ENCODE peak calls at places on chromosomes 16 and 17, in five cellular contexts. One of them, this sample, is unnamed.
A peak's percentile ranks its signal among the peaks of the same experiment; 100 is the strongest.

GRCh38 chr16:31087971-31088370 is 772 bp downstream of the PRSS53 start:
- DNase-seq in PC-3: no peak
- DNase-seq in WTC11: no peak
- DNase-seq in CD4-positive, alpha-beta T cell: no peak
- DNase-seq in tibial artery: no peak
- DNase-seq in this sample: no peak

GRCh38 chr17:35932576-35932975 is 2.0 kb upstream of the RDM1 start:
- DNase-seq in PC-3: no peak
- DNase-seq in WTC11: no peak
- DNase-seq in CD4-positive, alpha-beta T cell: no peak
- DNase-seq in tibial artery: no peak
- DNase-seq in this sample: no peak

GRCh38 chr16:3148256-3149192 is 13.7 kb downstream of the ZNF213 start:
- DNase-seq in PC-3: no peak
- DNase-seq in WTC11: no peak
- DNase-seq in CD4-positive, alpha-beta T cell: no peak
- DNase-seq in tibial artery: no peak
- DNase-seq in this sample: no peak

GRCh38 chr17:72407336-72408121 is 286.7 kb downstream of the SOX9 start:
- DNase-seq in PC-3: peak; percentile 100
- DNase-seq in WTC11: no peak
- DNase-seq in CD4-positive, alpha-beta T cell: no peak
- DNase-seq in tibial artery: peak; percentile 34
- DNase-seq in this sample: no peak

GRCh38 chr17:81512984-81513668 is 527 bp upstream of the ACTG1 start:
- DNase-seq in PC-3: peak; percentile 66
- DNase-seq in WTC11: peak; percentile 83
- DNase-seq in CD4-positive, alpha-beta T cell: peak; percentile 39
- DNase-seq in tibial artery: peak; percentile 79
- DNase-seq in this sample: peak; percentile 66

GRCh38 chr17:51445934-51446333 is 185.6 kb downstream of the UTP18 start:
- DNase-seq in PC-3: no peak
- DNase-seq in WTC11: no peak
- DNase-seq in CD4-positive, alpha-beta T cell: no peak
- DNase-seq in tibial artery: no peak
- DNase-seq in this sample: no peak

GRCh38 chr17:81309140-81309858 is 14.2 kb upstream of the SLC38A10 start:
- DNase-seq in PC-3: peak; percentile 85
- DNase-seq in WTC11: peak; percentile 64
- DNase-seq in CD4-positive, alpha-beta T cell: no peak
- DNase-seq in tibial artery: peak; percentile 93
- DNase-seq in this sample: no peak

GRCh38 chr17:70357196-70357595 is 187.9 kb downstream of the KCNJ2 start:
- DNase-seq in PC-3: no peak
- DNase-seq in WTC11: no peak
- DNase-seq in CD4-positive, alpha-beta T cell: no peak
- DNase-seq in tibial artery: no peak
- DNase-seq in this sample: no peak

GRCh38 chr17:35089846-35090193 is 26.3 kb upstream of the RFFL start:
- DNase-seq in PC-3: peak; percentile 68
- DNase-seq in WTC11: no peak
- DNase-seq in CD4-positive, alpha-beta T cell: peak; percentile 18
- DNase-seq in tibial artery: no peak
- DNase-seq in this sample: no peak

GRCh38 chr17:27379863-27380533 is 76.2 kb upstream of the KSR1 start:
- DNase-seq in PC-3: peak; percentile 61
- DNase-seq in WTC11: no peak
- DNase-seq in CD4-positive, alpha-beta T cell: no peak
- DNase-seq in tibial artery: peak; percentile 63
- DNase-seq in this sample: no peak

GRCh38 chr16:23121024-23121423 is 28.2 kb downstream of the USP31 start:
- DNase-seq in PC-3: no peak
- DNase-seq in WTC11: no peak
- DNase-seq in CD4-positive, alpha-beta T cell: no peak
- DNase-seq in tibial artery: no peak
- DNase-seq in this sample: no peak

GRCh38 chr17:69445132-69445531 is 30.6 kb downstream of the MAP2K6 start:
- DNase-seq in PC-3: no peak
- DNase-seq in WTC11: no peak
- DNase-seq in CD4-positive, alpha-beta T cell: no peak
- DNase-seq in tibial artery: no peak
- DNase-seq in this sample: no peak

GRCh38 chr17:76279742-76280287 is 14.7 kb downstream of the UBALD2 start:
- DNase-seq in PC-3: no peak
- DNase-seq in WTC11: no peak
- DNase-seq in CD4-positive, alpha-beta T cell: no peak
- DNase-seq in tibial artery: no peak
- DNase-seq in this sample: no peak

GRCh38 chr17:82683534-82683933 is 15.0 kb downstream of the RAB40B start:
- DNase-seq in PC-3: no peak
- DNase-seq in WTC11: no peak
- DNase-seq in CD4-positive, alpha-beta T cell: no peak
- DNase-seq in tibial artery: no peak
- DNase-seq in this sample: no peak

GRCh38 chr16:10933865-10934264 is 8.4 kb downstream of the DEXI start:
- DNase-seq in PC-3: no peak
- DNase-seq in WTC11: no peak
- DNase-seq in CD4-positive, alpha-beta T cell: no peak
- DNase-seq in tibial artery: no peak
- DNase-seq in this sample: no peak

GRCh38 chr17:31431098-31431794 is 39.8 kb downstream of the RAB11FIP4 start:
- DNase-seq in PC-3: no peak
- DNase-seq in WTC11: no peak
- DNase-seq in CD4-positive, alpha-beta T cell: no peak
- DNase-seq in tibial artery: no peak
- DNase-seq in this sample: no peak

GRCh38 chr16:72666267-72666666 is 381.7 kb downstream of the ZFHX3 start:
- DNase-seq in PC-3: no peak
- DNase-seq in WTC11: no peak
- DNase-seq in CD4-positive, alpha-beta T cell: no peak
- DNase-seq in tibial artery: no peak
- DNase-seq in this sample: no peak

GRCh38 chr17:8835106-8835505 is 32.4 kb downstream of the PIK3R6 start:
- DNase-seq in PC-3: no peak
- DNase-seq in WTC11: no peak
- DNase-seq in CD4-positive, alpha-beta T cell: no peak
- DNase-seq in tibial artery: no peak
- DNase-seq in this sample: no peak

GRCh38 chr17:29445844-29446243 is 55.7 kb downstream of the TAOK1 start:
- DNase-seq in PC-3: no peak
- DNase-seq in WTC11: no peak
- DNase-seq in CD4-positive, alpha-beta T cell: no peak
- DNase-seq in tibial artery: no peak
- DNase-seq in this sample: no peak

GRCh38 chr17:5912927-5913565 is 157.1 kb upstream of the WSCD1 start:
- DNase-seq in PC-3: no peak
- DNase-seq in WTC11: no peak
- DNase-seq in CD4-positive, alpha-beta T cell: no peak
- DNase-seq in tibial artery: no peak
- DNase-seq in this sample: no peak

GRCh38 chr17:2237521-2237921 is 66.1 kb downstream of the SMG6 start:
- DNase-seq in PC-3: no peak
- DNase-seq in WTC11: no peak
- DNase-seq in CD4-positive, alpha-beta T cell: no peak
- DNase-seq in tibial artery: peak; percentile 65
- DNase-seq in this sample: no peak

GRCh38 chr16:55915116-55915827 is 40.1 kb upstream of the CES5A start:
- DNase-seq in PC-3: no peak
- DNase-seq in WTC11: no peak
- DNase-seq in CD4-positive, alpha-beta T cell: no peak
- DNase-seq in tibial artery: no peak
- DNase-seq in this sample: no peak

DNA sequence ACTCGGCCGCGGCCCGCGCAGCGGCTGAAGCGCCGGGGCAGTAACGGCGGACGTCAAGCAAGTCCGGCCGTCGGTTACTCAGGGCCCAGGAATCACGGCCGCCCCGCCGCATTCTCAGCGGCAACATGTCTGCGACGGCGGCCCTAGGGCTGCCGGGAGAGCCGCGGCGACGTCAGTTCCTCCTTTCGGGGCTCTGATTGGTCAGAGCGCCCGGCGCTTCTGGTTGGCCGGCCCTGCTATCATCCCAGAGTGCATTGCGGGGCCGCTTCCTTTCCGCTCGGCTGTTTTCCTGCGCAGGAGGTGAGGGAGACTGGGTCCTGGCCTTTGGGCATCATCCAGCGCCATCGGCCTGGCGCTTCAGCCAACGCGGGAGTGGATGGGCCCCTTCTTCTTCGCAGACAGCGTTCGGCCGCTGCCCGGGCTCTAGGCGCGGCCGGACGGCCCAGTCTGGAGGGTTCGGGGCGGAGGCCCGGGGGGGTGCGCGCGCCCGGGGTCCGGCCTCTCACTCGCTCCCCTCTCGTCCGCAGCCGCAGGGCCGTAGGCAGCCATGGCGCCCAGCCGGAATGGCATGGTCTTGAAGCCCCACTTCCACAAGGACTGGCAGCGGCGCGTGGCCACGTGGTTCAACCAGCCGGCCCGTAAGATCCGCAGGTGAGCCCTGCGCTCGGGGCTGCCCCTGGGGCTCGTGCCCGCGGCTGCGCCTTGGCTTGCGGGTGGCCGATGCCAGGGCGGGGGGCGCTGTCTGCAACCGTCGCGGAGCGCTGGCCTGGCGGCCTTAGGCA is at the start of gene RPL13:
- DNase-seq in PC-3: peak; percentile 94
- DNase-seq in WTC11: peak; percentile 92
- DNase-seq in CD4-positive, alpha-beta T cell: peak; percentile 91
- DNase-seq in tibial artery: peak; percentile 95
- DNase-seq in this sample: peak; percentile 83
- TF ChIP-seq CTCF in PC-3: no peak
- TF ChIP-seq CTCF in WTC11: no peak
- TF ChIP-seq CTCF in CD4-positive, alpha-beta T cell: no peak
- TF ChIP-seq CTCF in tibial artery: no peak
- TF ChIP-seq CTCF in this sample: no peak

GRCh38 chr16:17131351-17131750 is 339.4 kb downstream of the XYLT1 start:
- DNase-seq in PC-3: no peak
- DNase-seq in WTC11: peak; percentile 48
- DNase-seq in CD4-positive, alpha-beta T cell: no peak
- DNase-seq in tibial artery: no peak
- DNase-seq in this sample: no peak
- TF ChIP-seq CTCF in PC-3: no peak
- TF ChIP-seq CTCF in WTC11: no peak
- TF ChIP-seq CTCF in CD4-positive, alpha-beta T cell: no peak
- TF ChIP-seq CTCF in tibial artery: no peak
- TF ChIP-seq CTCF in this sample: no peak

GRCh38 chr17:19507673-19508326 is 25.9 kb upstream of the SLC47A1 start:
- DNase-seq in PC-3: peak; percentile 96
- DNase-seq in WTC11: peak; percentile 92
- DNase-seq in CD4-positive, alpha-beta T cell: peak; percentile 87
- DNase-seq in tibial artery: peak; percentile 93
- DNase-seq in this sample: peak; percentile 83
- TF ChIP-seq CTCF in PC-3: no peak
- TF ChIP-seq CTCF in WTC11: no peak
- TF ChIP-seq CTCF in CD4-positive, alpha-beta T cell: no peak
- TF ChIP-seq CTCF in tibial artery: no peak
- TF ChIP-seq CTCF in this sample: no peak

DNA sequence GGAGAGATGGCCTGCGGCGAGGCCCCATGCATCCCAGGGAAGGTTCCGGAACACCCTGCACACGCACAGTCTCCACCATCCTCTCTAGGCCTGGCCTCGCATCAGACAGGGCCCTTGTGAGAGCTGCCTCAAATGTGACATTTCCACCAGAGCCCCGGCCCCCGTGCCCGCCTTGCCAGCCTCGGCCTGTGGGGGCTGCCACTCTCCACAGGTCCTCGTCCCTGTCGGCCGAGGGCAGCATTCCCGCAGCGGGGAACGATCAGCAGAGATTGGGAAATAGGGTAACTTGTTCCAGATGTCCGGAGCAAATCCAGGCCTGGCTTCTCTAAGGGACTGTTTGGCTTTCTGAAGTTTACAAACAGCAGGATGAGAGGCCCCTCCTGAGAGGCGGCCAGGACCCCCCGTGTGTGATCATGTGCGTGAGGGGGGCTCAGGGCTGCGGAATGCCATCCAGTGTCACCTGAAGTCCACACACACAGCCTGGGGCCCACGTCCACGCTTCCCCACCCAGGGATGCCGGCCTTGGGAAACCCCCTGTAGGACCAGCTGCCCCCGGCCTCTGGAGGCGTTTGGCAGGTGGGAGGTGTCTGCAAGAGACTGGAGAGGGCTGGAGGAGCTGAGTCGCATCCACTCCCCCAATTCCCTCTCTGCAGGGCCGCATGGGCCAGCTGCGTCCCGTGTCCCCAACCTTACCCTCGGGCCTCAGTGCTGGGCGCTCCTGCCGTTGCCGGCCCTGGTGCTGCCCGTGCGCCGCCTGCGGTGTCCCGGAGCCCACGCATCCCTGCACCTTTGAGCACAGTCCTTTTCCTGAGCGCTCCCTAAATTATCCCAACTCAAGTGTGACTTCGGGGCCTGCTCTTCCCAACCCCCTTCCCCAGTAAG is 70.4 kb downstream of the ZDHHC7 start:
- DNase-seq in PC-3: no peak
- DNase-seq in WTC11: no peak
- DNase-seq in CD4-positive, alpha-beta T cell: no peak
- DNase-seq in tibial artery: peak; percentile 57
- DNase-seq in this sample: no peak
- TF ChIP-seq CTCF in PC-3: no peak
- TF ChIP-seq CTCF in WTC11: no peak
- TF ChIP-seq CTCF in CD4-positive, alpha-beta T cell: no peak
- TF ChIP-seq CTCF in tibial artery: no peak
- TF ChIP-seq CTCF in this sample: no peak

DNA sequence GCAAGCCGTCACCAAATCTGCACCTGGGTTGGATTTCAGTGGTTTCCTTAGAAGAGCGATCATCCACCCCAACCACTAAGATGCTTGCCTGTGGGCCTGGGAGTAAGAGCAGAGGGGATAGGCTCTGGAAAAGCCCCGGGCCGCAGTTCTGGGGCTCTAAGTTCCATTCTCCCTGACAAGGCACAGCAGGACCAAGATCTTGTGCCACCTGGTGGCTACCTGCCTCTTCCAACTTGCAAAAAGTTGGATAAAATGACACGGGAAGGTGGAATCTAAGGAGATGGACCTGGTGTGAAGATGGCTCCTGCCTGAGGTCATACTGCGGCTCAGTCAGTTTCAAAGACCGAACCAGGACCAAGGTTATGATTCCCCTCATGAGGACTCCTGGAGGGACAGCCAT is 42.3 kb downstream of the ABCC12 start:
- DNase-seq in PC-3: peak; percentile 45
- DNase-seq in WTC11: peak; percentile 44
- DNase-seq in CD4-positive, alpha-beta T cell: no peak
- DNase-seq in tibial artery: no peak
- DNase-seq in this sample: no peak
- TF ChIP-seq CTCF in PC-3: peak; percentile 61
- TF ChIP-seq CTCF in WTC11: no peak
- TF ChIP-seq CTCF in CD4-positive, alpha-beta T cell: no peak
- TF ChIP-seq CTCF in tibial artery: no peak
- TF ChIP-seq CTCF in this sample: no peak

DNA sequence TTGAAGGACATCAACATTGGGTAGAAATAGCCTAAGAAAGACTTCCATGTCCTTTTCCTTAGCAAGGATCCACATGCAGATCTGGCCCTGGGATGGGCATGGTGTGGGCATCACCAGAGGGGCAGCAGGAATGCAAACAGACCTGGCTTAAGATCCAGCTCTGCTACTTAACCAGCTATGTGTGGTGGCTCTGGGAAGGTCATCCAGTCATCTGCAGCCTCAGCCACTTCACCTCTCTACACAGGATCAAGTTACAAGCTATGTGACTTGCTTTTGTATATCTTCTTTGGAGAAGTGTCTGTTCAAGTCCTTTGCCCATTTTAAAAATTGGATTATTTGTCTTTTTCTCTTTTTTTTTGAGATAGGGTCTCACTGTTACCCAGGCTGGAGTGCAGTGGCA is 13.5 kb upstream of the ADORA2B start:
- DNase-seq in PC-3: peak; percentile 45
- DNase-seq in WTC11: no peak
- DNase-seq in CD4-positive, alpha-beta T cell: no peak
- DNase-seq in tibial artery: no peak
- DNase-seq in this sample: no peak
- TF ChIP-seq CTCF in PC-3: no peak
- TF ChIP-seq CTCF in WTC11: no peak
- TF ChIP-seq CTCF in CD4-positive, alpha-beta T cell: no peak
- TF ChIP-seq CTCF in tibial artery: no peak
- TF ChIP-seq CTCF in this sample: no peak